ENCODE peak calls at places on chromosome 13, in nine cellular contexts. H is H9; F is GM23338; D is endothelial cell of umbilical vein; U is fibroblast of lung; N is tibial nerve; O is transverse colon; C is brain microvascular endothelial cell; Y is CD8-positive, alpha-beta T cell. Q is an unnamed sample.
A peak's percentile ranks its signal among the peaks of the same experiment; 100 is the strongest.

GRCh38 chr13:73782781-73783180 is 351.4 kb downstream of the KLF12 start:
- DNase-seq in Y (no peak), U (peak; percentile 67), N (no peak), D (no peak), O (no peak), H (no peak), C (no peak), F (no peak), Q (no peak)

GRCh38 chr13:104321756-104322155 is 1255.5 kb upstream of the SLC10A2 start:
- DNase-seq in U (no peak), Y (no peak), D (no peak), F (no peak), H (no peak), C (no peak), N (no peak), O (no peak), Q (no peak)

GRCh38 chr13:25046985-25047660 is 48.8 kb upstream of the PABPC3 start:
- DNase-seq in F (peak; percentile 82), O (no peak), C (peak; percentile 3), D (no peak), Y (no peak), N (no peak), H (peak; percentile 78), U (peak; percentile 49), Q (no peak)

GRCh38 chr13:51818771-51819511 is 15.0 kb upstream of the DHRS12 start:
- DNase-seq in O (no peak), C (no peak), H (no peak), U (peak; percentile 40), Y (no peak), D (no peak), N (no peak), F (no peak), Q (no peak)

GRCh38 chr13:24220086-24220703 is 59.7 kb downstream of the SPATA13 start:
- DNase-seq in N (peak; percentile 83), O (peak; percentile 59), H (peak; percentile 47), Y (no peak), U (peak; percentile 72), F (peak; percentile 93), C (peak; percentile 82), D (peak; percentile 77), Q (no peak)

GRCh38 chr13:72774019-72774418 is 7.7 kb downstream of the DIS3 start:
- DNase-seq in O (no peak), U (peak; percentile 8), F (no peak), C (no peak), N (no peak), D (no peak), Y (no peak), H (no peak), Q (no peak)

GRCh38 chr13:99199541-99200432 is 867 bp upstream of the UBAC2 start:
- DNase-seq in Y (no peak), U (peak; percentile 22), H (no peak), O (no peak), D (peak; percentile 39), F (no peak), N (no peak), C (no peak), Q (no peak)

GRCh38 chr13:105127732-105128131 is 1407.7 kb downstream of the EFNB2 start:
- DNase-seq in N (no peak), D (no peak), F (peak; percentile 11), O (no peak), H (no peak), U (no peak), Y (no peak), C (no peak), Q (no peak)

GRCh38 chr13:73608731-73609485 is 525.3 kb downstream of the KLF12 start:
- DNase-seq in C (no peak), U (no peak), F (no peak), N (no peak), Y (no peak), D (no peak), H (no peak), O (no peak), Q (no peak)

GRCh38 chr13:94419304-94419943 is 60.1 kb downstream of the DCT start:
- DNase-seq in F (no peak), Y (no peak), C (peak; percentile 78), U (peak; percentile 75), H (no peak), N (no peak), O (no peak), D (peak; percentile 6), Q (no peak)

GRCh38 chr13:21420706-21421105 is 38.4 kb downstream of the ZDHHC20 start:
- DNase-seq in O (no peak), U (peak; percentile 47), F (no peak), C (peak; percentile 29), H (no peak), Y (no peak), D (peak; percentile 19), N (no peak), Q (no peak)

GRCh38 chr13:74930402-74931165 is 551.4 kb downstream of the TBC1D4 start:
- DNase-seq in D (peak; percentile 54), Y (no peak), H (no peak), O (no peak), F (no peak), N (no peak), U (peak; percentile 74), C (peak; percentile 51), Q (no peak)

GRCh38 chr13:77339408-77339807 is 12.5 kb upstream of the MYCBP2 start:
- DNase-seq in D (no peak), C (no peak), H (no peak), F (no peak), Y (no peak), O (no peak), U (no peak), N (no peak), Q (no peak)

GRCh38 chr13:98174995-98175394 is 2.1 kb downstream of the RNF113B start:
- DNase-seq in D (no peak), O (no peak), N (no peak), H (no peak), Y (no peak), C (no peak), F (no peak), U (peak; percentile 70), Q (no peak)

GRCh38 chr13:62129000-62129551 is 713.4 kb upstream of the PCDH20 start:
- DNase-seq in Y (no peak), D (no peak), N (no peak), U (no peak), H (no peak), C (no peak), F (no peak), O (no peak), Q (no peak)

GRCh38 chr13:37132211-37132610 is 26.7 kb upstream of the CSNK1A1L start:
- DNase-seq in Y (no peak), C (peak; percentile 49), N (no peak), D (no peak), O (no peak), F (no peak), H (no peak), U (peak; percentile 69), Q (no peak)

DNA sequence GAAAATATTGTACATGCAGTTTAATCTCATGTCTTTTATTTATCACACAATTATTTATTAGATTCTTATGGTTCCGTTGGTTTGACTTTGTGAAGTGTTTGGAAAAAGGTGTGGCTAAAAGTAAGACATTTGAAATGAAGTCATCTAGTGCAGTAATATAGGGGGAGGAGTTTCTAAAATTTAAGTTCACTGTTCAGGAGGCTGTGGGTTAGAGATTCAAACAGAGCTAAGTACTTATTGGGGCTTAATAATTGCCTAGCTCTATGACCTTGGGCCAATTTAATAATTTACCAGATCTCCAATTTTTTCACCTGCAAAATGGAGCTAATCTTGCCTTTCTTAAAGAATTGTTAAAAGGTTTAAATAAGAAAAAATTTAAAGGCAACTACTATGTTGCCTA is 144.6 kb downstream of the NDFIP2 start:
- DNase-seq in O (no peak), C (no peak), H (no peak), D (no peak), F (no peak), N (no peak), U (no peak), Y (no peak), Q (no peak)
- H3K27me3 ChIP-seq in O (no peaks in the 10 kb centered on the region), C (no peaks in the 10 kb centered on the region), H (no peaks in the 10 kb centered on the region), D (peaks cover 5% of the 10 kb centered on the region), F (no peaks in the 10 kb centered on the region), N (no peaks in the 10 kb centered on the region), U (no peaks in the 10 kb centered on the region), Y (no peaks in the 10 kb centered on the region), Q (no peaks in the 10 kb centered on the region)

DNA sequence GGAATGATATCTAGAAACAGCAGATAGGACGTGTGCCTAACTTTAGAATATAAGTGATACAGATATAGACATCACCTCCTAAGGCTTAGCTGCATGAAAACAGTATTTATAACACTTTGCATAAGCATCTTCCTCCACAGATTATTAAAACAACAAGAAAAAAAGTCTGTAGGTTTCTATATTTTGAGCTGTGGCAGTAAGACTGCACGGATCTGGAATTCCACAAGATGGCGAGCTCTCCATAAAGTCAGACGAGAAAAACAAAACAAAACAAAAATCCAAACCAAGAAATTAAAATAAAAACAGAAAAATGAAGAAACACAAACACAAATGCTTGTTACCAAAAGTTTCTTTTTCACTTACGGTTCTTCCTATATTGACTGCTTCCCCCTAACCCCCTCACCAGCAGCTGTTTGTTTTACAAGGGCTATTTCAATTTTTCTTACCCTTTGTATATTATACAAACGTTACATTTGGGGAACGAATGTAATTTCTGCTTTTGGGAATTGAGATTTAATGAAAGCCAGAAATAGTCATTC is 285.8 kb downstream of the MYO16 start:
- DNase-seq in O (no peak), D (peak; percentile 77), H (no peak), N (peak; percentile 56), U (peak; percentile 35), F (peak; percentile 39), Y (no peak), C (peak; percentile 53), Q (no peak)
- TF ChIP-seq CTCF in O (peak; percentile 49), D (peak; percentile 59), H (peak; percentile 68), N (peak; percentile 31), U (peak; percentile 70), F (peak; percentile 69), Y (no peak), C (peak; percentile 78), Q (peak; percentile 75)

GRCh38 chr13:109088101-109088500 is 458.7 kb downstream of the MYO16 start:
- DNase-seq in C (no peak), O (no peak), N (no peak), Y (no peak), H (no peak), D (no peak), F (peak; percentile 9), U (no peak), Q (no peak)
- H3K27me3 ChIP-seq in C (no peaks in the 10 kb centered on the region), O (no peaks in the 10 kb centered on the region), N (no peaks in the 10 kb centered on the region), Y (no peaks in the 10 kb centered on the region), H (no peaks in the 10 kb centered on the region), D (no peaks in the 10 kb centered on the region), F (no peaks in the 10 kb centered on the region), U (no peaks in the 10 kb centered on the region), Q (no peaks in the 10 kb centered on the region)

GRCh38 chr13:59901191-59901590 is 262.5 kb downstream of the DIAPH3 start:
- DNase-seq in O (no peak), D (no peak), N (no peak), F (no peak), Y (no peak), C (no peak), H (no peak), U (no peak), Q (no peak)

DNA sequence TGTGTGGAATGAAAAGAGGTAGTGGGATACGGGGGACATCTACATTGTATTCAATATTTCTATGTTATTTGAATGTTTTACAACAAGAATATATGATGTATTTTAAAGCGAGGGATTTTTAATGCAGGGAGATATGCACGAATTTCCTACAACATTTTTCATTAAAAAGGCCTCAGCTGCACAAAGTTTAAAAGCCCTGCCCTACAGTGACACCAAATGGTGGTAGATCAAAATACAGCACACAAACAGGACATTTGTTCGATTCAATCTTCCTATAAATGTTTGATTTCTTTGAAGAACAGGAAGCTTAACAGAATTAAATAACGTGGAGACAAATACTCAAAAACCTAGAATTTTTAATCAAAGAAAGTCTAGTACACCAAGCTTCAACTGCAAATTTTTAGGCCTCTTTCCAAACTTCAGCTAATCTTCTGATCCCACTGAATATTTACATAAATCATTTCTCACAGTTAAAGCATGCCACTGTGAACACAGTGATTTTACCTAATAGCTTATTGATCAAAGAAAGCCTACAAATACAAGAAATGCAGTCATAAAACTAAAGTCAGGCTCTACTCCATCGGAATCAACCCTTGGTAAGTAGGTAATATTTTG is 257.2 kb downstream of the DIAPH3 start:
- DNase-seq in O (no peak), U (peak; percentile 26), C (peak; percentile 37), H (no peak), N (no peak), D (peak; percentile 47), Y (no peak), F (peak; percentile 46), Q (no peak)
- TF ChIP-seq CTCF in O (peak; percentile 50), U (peak; percentile 73), C (peak; percentile 71), H (peak; percentile 70), N (peak; percentile 33), D (peak; percentile 37), Y (no peak), F (peak; percentile 74), Q (peak; percentile 69)

Q was measured in RWPE2.